ENCODE peak calls at places on chromosomes 6 and 20, in ten cellular contexts. O, N, K, H, Q, J, B, P, A and F are unnamed samples.
A peak's percentile ranks its signal among the peaks of the same experiment; 100 is the strongest.

GRCh38 chr20:12575352-12576095 is 433.2 kb upstream of the SPTLC3 start:
- DNase-seq in O (no peak), N (no peak), K (peak; percentile 68), H (peak; percentile 92), Q (no peak), J (peak; percentile 12), B (peak; percentile 63), P (no peak), A (peak; percentile 25), F (peak; percentile 15)

GRCh38 chr6:156169361-156169760 is 607.8 kb upstream of the ARID1B start:
- DNase-seq in O (no peak), N (no peak), K (no peak), H (no peak), Q (no peak), J (no peak), B (no peak), P (no peak), A (no peak), F (no peak)

GRCh38 chr6:53363341-53364079 is 14.8 kb upstream of the ELOVL5 start:
- DNase-seq in O (no peak), N (no peak), K (no peak), H (no peak), Q (no peak), J (no peak), B (no peak), P (no peak), A (no peak), F (no peak)

GRCh38 chr6:100175814-100176275 is 181.8 kb upstream of the MCHR2 start:
- DNase-seq in O (no peak), N (no peak), K (no peak), H (no peak), Q (peak; percentile 92), J (peak; percentile 88), B (no peak), P (no peak), A (peak; percentile 52), F (no peak)

GRCh38 chr20:44423480-44423879 is 52.2 kb upstream of the TTPAL start:
- DNase-seq in O (no peak), N (no peak), K (no peak), H (no peak), Q (no peak), J (no peak), B (no peak), P (no peak), A (no peak), F (no peak)

GRCh38 chr6:89411269-89412070 is 603 bp downstream of the RRAGD start:
- DNase-seq in O (no peak), N (peak; percentile 76), K (peak; percentile 54), H (peak; percentile 72), Q (peak; percentile 54), J (no peak), B (peak; percentile 33), P (peak; percentile 87), A (peak; percentile 11), F (peak; percentile 88)

GRCh38 chr6:125598422-125598821 is 151.0 kb upstream of the HEY2 start:
- DNase-seq in O (no peak), N (no peak), K (peak; percentile 50), H (peak; percentile 67), Q (peak; percentile 80), J (peak; percentile 69), B (peak; percentile 27), P (no peak), A (peak; percentile 71), F (peak; percentile 94)

GRCh38 chr6:48206091-48206490 is 95.1 kb upstream of the PTCHD4 start:
- DNase-seq in O (no peak), N (no peak), K (no peak), H (no peak), Q (no peak), J (no peak), B (no peak), P (no peak), A (no peak), F (no peak)

GRCh38 chr6:3023663-3024483 is 24.2 kb downstream of the NQO2 start:
- DNase-seq in O (peak; percentile 73), N (peak; percentile 94), K (peak; percentile 85), H (peak; percentile 98), Q (peak; percentile 99), J (peak; percentile 83), B (peak; percentile 93), P (peak; percentile 88), A (peak; percentile 86), F (peak; percentile 96)

GRCh38 chr6:3019065-3019464 is 19.4 kb downstream of the NQO2 start:
- DNase-seq in O (no peak), N (no peak), K (no peak), H (no peak), Q (no peak), J (no peak), B (no peak), P (no peak), A (no peak), F (no peak)

GRCh38 chr6:3026811-3027626 is 27.3 kb downstream of the NQO2 start:
- DNase-seq in O (no peak), N (no peak), K (no peak), H (no peak), Q (no peak), J (no peak), B (peak; percentile 24), P (no peak), A (no peak), F (no peak)

GRCh38 chr6:3019749-3020320 is 20.1 kb downstream of the NQO2 start:
- DNase-seq in O (no peak), N (no peak), K (no peak), H (no peak), Q (no peak), J (no peak), B (no peak), P (no peak), A (no peak), F (no peak)

DNA sequence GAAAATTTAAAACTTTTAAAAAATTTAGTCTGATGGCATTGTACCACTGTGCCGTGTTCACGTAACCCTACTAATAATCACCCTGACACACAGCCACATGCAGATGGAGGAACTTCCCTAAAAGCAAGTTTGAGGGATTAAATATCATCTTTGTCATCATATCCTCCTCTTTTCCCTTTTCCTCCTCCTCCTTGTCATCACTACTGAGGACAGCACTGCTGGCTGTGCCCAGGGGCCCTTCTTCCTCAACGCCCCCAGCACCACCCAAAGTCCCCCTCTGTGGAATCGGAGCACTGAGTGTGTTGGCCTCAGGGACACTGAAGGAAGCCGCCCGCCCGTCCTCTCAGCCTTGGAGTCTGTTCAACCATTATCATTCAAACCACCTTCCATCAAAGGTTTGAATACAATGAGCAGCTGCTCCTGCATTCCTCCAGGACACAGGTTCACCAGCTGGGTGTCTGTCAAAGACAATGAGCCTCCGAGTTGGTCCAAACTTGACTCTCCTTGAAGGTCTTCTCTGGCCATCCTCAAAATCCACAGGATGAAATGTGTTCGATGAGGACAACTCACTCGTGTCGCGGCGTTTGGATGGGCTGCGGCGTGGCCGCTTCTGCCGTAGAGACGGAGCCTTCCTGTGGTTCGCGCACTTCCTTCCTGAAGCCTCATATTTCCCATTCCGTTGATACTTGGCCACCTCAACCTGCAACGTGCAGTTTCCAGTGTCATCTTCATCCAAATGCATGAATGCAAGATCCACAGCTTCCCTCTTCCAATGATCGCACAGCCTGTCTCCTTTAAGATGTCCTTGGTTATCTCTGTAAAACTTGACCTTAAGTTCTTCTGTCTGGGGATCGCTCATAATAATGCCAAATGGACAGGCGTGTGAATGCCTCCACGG is 23.3 kb downstream of the NQO2 start:
- DNase-seq in O (no peak), N (peak; percentile 64), K (no peak), H (peak; percentile 72), Q (peak; percentile 52), J (no peak), B (no peak), P (no peak), A (peak; percentile 32), F (peak; percentile 35)
- H3K4me3 ChIP-seq in O (no peak overlapping the region), N (peak overlapping the region; percentile 39), K (no peak overlapping the region), H (peak overlapping the region; percentile 43), Q (peak overlapping the region; percentile 85), J (peak overlapping the region; percentile 34), B (peak overlapping the region; percentile 47), P (peak overlapping the region; percentile 4), A (peak overlapping the region; percentile 51), F (peak overlapping the region; percentile 72)

DNA sequence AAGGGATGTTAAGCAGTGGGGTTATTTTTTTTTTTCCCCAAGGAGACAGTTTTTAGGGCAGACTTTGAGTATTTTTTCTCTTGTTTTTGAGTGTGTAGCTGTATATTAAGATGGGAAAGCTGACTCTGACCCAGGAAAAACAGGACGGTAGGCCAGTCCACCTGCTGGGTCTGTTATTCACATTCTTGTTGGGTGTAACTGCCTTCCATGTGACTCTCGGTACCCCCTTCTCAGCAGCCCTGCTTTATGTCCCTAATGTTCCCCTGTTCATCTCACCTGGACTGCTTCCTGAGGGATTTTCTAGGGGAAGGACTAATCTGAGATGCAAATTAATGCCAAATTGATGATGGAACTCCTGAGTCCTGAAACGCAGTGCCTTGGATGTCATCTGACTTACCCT is 21.9 kb downstream of the FOXO3 start:
- DNase-seq in O (no peak), N (no peak), K (no peak), H (no peak), Q (no peak), J (no peak), B (no peak), P (no peak), A (no peak), F (no peak)
- H3K27ac ChIP-seq in O (no peak overlapping the region), N (peak overlapping the region; percentile 4), K (peak overlapping the region; percentile 55), H (peak overlapping the region; percentile 77), Q (peak overlapping the region; percentile 69), J (no peak overlapping the region), B (peak overlapping the region; percentile 77), P (no peak overlapping the region), A (no peak overlapping the region), F (peak overlapping the region; percentile 66)

DNA sequence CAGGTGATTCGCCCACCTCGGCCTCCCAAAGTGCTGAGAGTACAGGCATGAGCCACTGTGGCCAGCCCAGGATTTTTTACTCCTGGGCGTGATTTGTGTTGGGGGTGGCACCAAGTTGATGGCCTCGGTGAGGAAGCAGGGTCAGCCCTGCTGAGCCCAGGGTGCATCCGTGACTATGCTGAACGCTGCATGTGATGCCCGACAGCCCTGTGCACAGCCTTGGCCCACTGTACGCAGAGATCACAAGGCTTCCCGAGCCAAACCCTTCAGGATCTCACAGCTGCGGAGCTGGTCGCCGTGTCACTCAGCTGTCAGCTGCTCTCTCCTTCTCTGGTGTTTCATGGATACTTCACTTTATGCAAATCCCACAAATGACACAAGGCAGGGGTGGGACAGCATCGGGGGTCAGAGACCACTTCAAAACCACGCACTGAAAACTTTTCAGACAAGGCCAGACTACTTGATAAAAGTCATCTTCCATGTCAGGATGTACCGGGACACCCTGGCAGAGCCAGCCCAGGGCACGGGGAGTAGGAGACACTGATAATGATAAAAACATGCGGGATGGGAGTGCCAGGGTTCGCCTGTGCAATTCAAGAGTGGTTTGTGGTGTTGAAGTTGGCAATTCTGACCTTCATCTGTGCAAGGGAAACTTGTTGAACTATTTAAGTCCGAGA is 31.2 kb upstream of the RPS6KA2 start:
- DNase-seq in O (no peak), N (no peak), K (no peak), H (no peak), Q (no peak), J (no peak), B (no peak), P (no peak), A (no peak), F (no peak)
- H3K4me1 ChIP-seq in O (no peaks in the 10 kb centered on the region), N (peaks cover 10% of the 10 kb centered on the region), K (peaks cover 11% of the 10 kb centered on the region), H (no peaks in the 10 kb centered on the region), Q (no peaks in the 10 kb centered on the region), J (no peaks in the 10 kb centered on the region), B (no peaks in the 10 kb centered on the region), P (peaks cover 7% of the 10 kb centered on the region), A (no peaks in the 10 kb centered on the region), F (peaks cover 20% of the 10 kb centered on the region)

DNA sequence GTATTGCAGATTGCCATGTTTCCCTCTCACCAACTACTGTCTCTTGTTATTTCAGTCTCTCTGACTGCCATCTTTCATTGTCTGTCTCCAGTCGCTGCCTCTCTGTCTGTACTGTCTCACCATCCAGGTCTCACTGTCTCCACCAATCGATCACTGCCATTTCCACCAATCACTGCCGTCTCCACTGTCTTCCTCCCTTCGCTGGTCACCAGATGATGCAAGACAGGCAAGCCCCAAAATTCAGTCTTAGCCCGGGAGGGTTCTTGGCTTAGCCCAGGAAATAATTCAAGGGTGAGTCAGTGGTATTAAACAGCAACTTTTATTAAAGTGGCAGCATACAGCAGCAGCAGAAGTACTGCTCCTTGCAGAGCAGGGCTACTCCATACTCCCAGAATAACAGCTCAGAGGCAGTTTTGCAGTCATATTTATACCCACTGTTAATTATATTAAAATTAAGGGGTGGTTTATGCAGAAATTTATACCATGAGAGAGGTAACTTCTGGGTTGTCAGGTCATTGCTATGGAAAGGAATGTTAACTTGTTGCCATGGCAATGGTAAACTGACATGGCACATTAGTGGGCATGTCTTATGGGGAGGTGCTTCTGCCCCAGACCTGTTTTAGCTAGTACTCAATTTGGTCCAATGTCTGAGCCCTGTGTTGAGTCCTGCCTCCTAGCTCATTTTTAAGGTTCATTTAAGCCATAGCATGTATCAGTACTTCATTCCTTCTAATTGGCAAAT is 23.0 kb upstream of the ECHDC1 start:
- DNase-seq in O (peak; percentile 92), N (peak; percentile 47), K (no peak), H (no peak), Q (peak; percentile 96), J (peak; percentile 92), B (no peak), P (peak; percentile 55), A (peak; percentile 99), F (no peak)
- H3K4me3 ChIP-seq in O (peak overlapping the region; percentile 19), N (no peak overlapping the region), K (no peak overlapping the region), H (no peak overlapping the region), Q (peak overlapping the region; percentile 11), J (no peak overlapping the region), B (no peak overlapping the region), P (no peak overlapping the region), A (no peak overlapping the region), F (no peak overlapping the region)